ENCODE peak calls at places on chromosome 1, in five cellular contexts. K is upper lobe of left lung, N is HepG2, U is GM12878, M is K562. G is an unnamed sample.

GRCh38 chr1:159804924-159805323 is 2.8 kb downstream of the FCRL6 start:
- ATAC-seq in K (no peak), N (no peak), U (no peak), M (no peak), G (no peak)

GRCh38 chr1:79391896-79392295 is 385.4 kb upstream of the ADGRL4 start:
- ATAC-seq in K (no peak), N (no peak), U (no peak), M (no peak), G (no peak)

GRCh38 chr1:36170643-36171412 is 14.9 kb downstream of the MAP7D1 start:
- ATAC-seq in K (no peak), N (no peak), U (no peak), M (no peak), G (no peak)

GRCh38 chr1:237749122-237749521 is 141.6 kb downstream of the ZP4 start:
- ATAC-seq in K (no peak), N (no peak), U (no peak), M (no peak), G (no peak)

GRCh38 chr1:156826596-156826995 is 9.9 kb upstream of the SH2D2A start:
- ATAC-seq in K (no peak), N (no peak), U (no peak), M (no peak), G (no peak)

GRCh38 chr1:1398677-1399186 is 403 bp downstream of the CCNL2 start:
- ATAC-seq in K (peak), N (no peak), U (peak), M (peak), G (peak)

GRCh38 chr1:61605607-61606321 is 119.2 kb downstream of the TM2D1 start:
- ATAC-seq in K (no peak), N (no peak), U (no peak), M (no peak), G (no peak)

GRCh38 chr1:89865498-89866385 is 44.9 kb downstream of the LRRC8D start:
- ATAC-seq in K (peak), N (no peak), U (no peak), M (no peak), G (peak)

GRCh38 chr1:229258031-229258850 is 12.7 kb upstream of the RAB4A start:
- ATAC-seq in K (peak), N (peak), U (peak), M (peak), G (peak)

DNA sequence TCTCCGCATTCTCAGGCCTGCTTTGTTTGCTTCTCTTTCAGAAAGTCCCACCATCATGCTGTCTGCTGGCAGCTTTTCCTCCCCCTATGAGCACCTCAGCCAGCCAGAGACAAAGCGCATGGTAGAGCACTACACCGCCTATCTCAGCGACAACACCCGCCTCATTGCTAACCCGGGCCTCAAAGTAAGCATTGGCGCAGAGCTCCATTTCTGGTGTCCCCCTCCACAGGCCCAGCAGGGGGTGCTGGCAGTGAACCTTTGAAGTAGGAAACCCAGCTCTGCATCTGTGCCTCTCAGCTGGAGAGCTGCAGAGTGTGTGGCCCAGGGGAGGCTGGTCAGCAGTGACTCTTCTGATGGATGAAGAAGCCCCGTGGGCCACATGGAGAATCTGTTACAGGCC is 81.2 kb upstream of the RAVER2 start:
- ATAC-seq in K (peak), N (peak), U (peak), M (peak), G (no peak)
- TF ChIP-seq CTCF in K (no peak), N (peak), U (peak), M (peak), G (no peak)

GRCh38 chr1:55815745-55816455 is 600.7 kb upstream of the USP24 start:
- ATAC-seq in K (no peak), N (no peak), U (peak), M (no peak), G (no peak)

GRCh38 chr1:55816456-55816794 is 601.3 kb upstream of the USP24 start:
- ATAC-seq in K (no peak), N (no peak), U (peak), M (no peak), G (no peak)

GRCh38 chr1:55814967-55815366 is 599.8 kb upstream of the USP24 start:
- ATAC-seq in K (no peak), N (peak), U (no peak), M (no peak), G (no peak)

GRCh38 chr1:55812281-55812680 is 597.1 kb upstream of the USP24 start:
- ATAC-seq in K (no peak), N (no peak), U (no peak), M (no peak), G (peak)

GRCh38 chr1:55813619-55814018 is 598.5 kb upstream of the USP24 start:
- ATAC-seq in K (peak), N (peak), U (no peak), M (no peak), G (peak)
- TF ChIP-seq EP300 in K (no peak), N (no peak), U (no peak), M (no peak), G (no peak)

DNA sequence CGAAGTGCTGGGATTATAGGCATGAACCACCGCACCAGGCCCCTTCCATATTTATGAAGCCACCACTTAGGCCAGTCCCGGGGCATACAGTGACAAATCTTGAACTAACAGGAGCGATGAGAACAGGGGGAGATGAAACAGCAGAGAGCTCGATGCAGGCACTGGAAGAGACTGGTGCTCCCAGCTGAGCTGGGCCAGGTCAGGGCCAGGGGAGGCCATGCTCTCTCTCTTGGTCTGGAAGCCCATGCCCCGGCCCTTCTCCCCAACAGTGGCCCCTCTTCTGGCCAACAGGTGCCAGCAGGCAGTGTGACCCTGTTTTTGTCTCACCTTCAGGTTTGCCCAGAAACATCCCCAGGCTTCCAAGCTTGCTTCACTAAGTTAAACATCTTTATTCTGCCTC is 269.9 kb upstream of the C1orf174 start:
- ATAC-seq in K (no peak), N (no peak), U (no peak), M (no peak), G (no peak)
- TF ChIP-seq POLR2AphosphoS5 in K (no peak), N (no peak), U (no peak), M (no peak), G (no peak)

DNA sequence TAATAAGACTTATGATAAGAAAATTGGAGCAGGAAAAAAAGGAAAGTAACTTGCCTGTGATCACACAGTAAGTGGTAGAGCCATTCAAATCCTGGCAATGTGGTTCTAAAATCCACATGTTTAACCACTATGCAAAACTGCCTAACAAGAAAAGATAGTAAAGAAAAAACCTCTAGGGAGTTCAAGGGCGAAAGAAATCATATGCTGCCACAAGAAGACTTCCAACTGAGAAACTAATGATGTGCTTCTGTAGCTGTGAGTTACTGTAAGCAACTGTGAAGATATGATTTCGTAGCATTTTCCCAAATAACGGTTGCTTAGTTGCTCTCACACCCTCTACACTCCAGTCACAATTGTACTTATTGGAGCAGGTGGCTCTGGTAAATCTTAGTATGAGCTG is 20.9 kb upstream of the LYPLAL1 start:
- ATAC-seq in K (no peak), N (no peak), U (peak), M (peak), G (no peak)
- TF ChIP-seq CTCF in K (no peak), N (no peak), U (no peak), M (no peak), G (no peak)